ENCODE peak calls at places on chromosomes 13 and 19, in eight cellular contexts. P is neuronal stem cell; R is mucosa of descending colon; N is HTR-8/SVneo; J is SK-N-SH; H is stimulated activated effector memory CD8-positive, alpha-beta T cell treated with anti-CD3 and anti-CD28 coated beads, Interleukin-12 subunit alpha, Interleukin-12 subunit beta, amount 100 ng/mL, for 72 hours; I is stimulated activated CD4-positive, alpha-beta T cell treated with anti-CD3 and anti-CD28 coated beads, Interleukin-2, amount 100 ng/mL, for 48 hours; M is NCI-H1436. Z is an unnamed sample.

GRCh38 chr19:48954595-48955307 is at the start of gene BAX:
- DNase-seq in P (peak; percentile 94), R (peak; percentile 98), N (peak; percentile 98), J (peak; percentile 99), H (peak; percentile 91), I (peak; percentile 95), M (peak; percentile 99), Z (peak; percentile 98)

GRCh38 chr13:38167164-38167822 is 182.4 kb upstream of the UFM1 start:
- DNase-seq in P (no peak), R (no peak), N (no peak), J (no peak), H (no peak), I (no peak), M (no peak), Z (no peak)

GRCh38 chr19:17871878-17872250 is at the start of gene SLC5A5:
- DNase-seq in P (no peak), R (no peak), N (no peak), J (peak; percentile 64), H (no peak), I (no peak), M (no peak), Z (no peak)

GRCh38 chr13:104001766-104002165 is 935.5 kb upstream of the SLC10A2 start:
- DNase-seq in P (no peak), R (no peak), N (no peak), J (no peak), H (no peak), I (no peak), M (no peak), Z (no peak)

GRCh38 chr19:45440259-45440638 is 16.5 kb upstream of the ERCC1 start:
- DNase-seq in P (no peak), R (no peak), N (no peak), J (no peak), H (no peak), I (no peak), M (no peak), Z (no peak)

GRCh38 chr13:24042710-24043440 is 117.6 kb upstream of the SPATA13 start:
- DNase-seq in P (no peak), R (no peak), N (no peak), J (no peak), H (no peak), I (no peak), M (no peak), Z (no peak)

GRCh38 chr13:32403108-32403507 is 24.8 kb downstream of the N4BP2L1 start:
- DNase-seq in P (no peak), R (no peak), N (no peak), J (no peak), H (no peak), I (no peak), M (no peak), Z (no peak)

GRCh38 chr19:18194554-18195238 is 1.7 kb downstream of the MPV17L2 start:
- DNase-seq in P (no peak), R (peak; percentile 71), N (no peak), J (peak; percentile 88), H (no peak), I (no peak), M (no peak), Z (peak; percentile 74)

GRCh38 chr19:18070181-18070580 is 16.6 kb downstream of the IL12RB1 start:
- DNase-seq in P (no peak), R (no peak), N (no peak), J (peak; percentile 6), H (no peak), I (no peak), M (no peak), Z (no peak)

GRCh38 chr19:14096272-14096992 is 5.9 kb upstream of the SAMD1 start:
- DNase-seq in P (no peak), R (no peak), N (no peak), J (no peak), H (no peak), I (no peak), M (no peak), Z (no peak)

GRCh38 chr19:17329061-17329767 is 5.4 kb downstream of the ANO8 start:
- DNase-seq in P (no peak), R (peak; percentile 53), N (no peak), J (no peak), H (no peak), I (no peak), M (no peak), Z (no peak)

GRCh38 chr13:42495256-42495655 is 78.7 kb upstream of the TNFSF11 start:
- DNase-seq in P (no peak), R (no peak), N (no peak), J (no peak), H (no peak), I (no peak), M (no peak), Z (no peak)

GRCh38 chr13:20684041-20684440 is 19.5 kb upstream of the IL17D start:
- DNase-seq in P (no peak), R (no peak), N (no peak), J (no peak), H (no peak), I (no peak), M (no peak), Z (no peak)

GRCh38 chr13:48221301-48222190 is 11.5 kb upstream of the ITM2B start:
- DNase-seq in P (no peak), R (no peak), N (no peak), J (no peak), H (no peak), I (no peak), M (no peak), Z (no peak)

GRCh38 chr13:33612641-33613638 is 205.0 kb upstream of the RFC3 start:
- DNase-seq in P (no peak), R (no peak), N (no peak), J (no peak), H (no peak), I (no peak), M (no peak), Z (no peak)

GRCh38 chr13:38582133-38582532 is 104.7 kb upstream of the FREM2 start:
- DNase-seq in P (peak; percentile 33), R (no peak), N (peak; percentile 4), J (peak; percentile 20), H (no peak), I (no peak), M (peak; percentile 19), Z (peak; percentile 27)

GRCh38 chr19:16157601-16158000 is 14.1 kb downstream of the HSH2D start:
- DNase-seq in P (no peak), R (no peak), N (no peak), J (no peak), H (no peak), I (no peak), M (no peak), Z (no peak)

GRCh38 chr13:73303858-73304257 is 245.1 kb downstream of the KLF5 start:
- DNase-seq in P (no peak), R (no peak), N (no peak), J (no peak), H (peak; percentile 6), I (peak; percentile 3), M (no peak), Z (no peak)

GRCh38 chr13:113152894-113153809 is 5.3 kb upstream of the PROZ start:
- DNase-seq in P (peak; percentile 67), R (peak; percentile 74), N (no peak), J (peak; percentile 65), H (no peak), I (no peak), M (no peak), Z (no peak)